ENCODE peak calls at places on chromosome 9, in seven cellular contexts. R is tibial nerve, L is keratinocyte, O is WERI-Rb-1, K is neuronal stem cell, G is heart right ventricle, Z is DND-41. W is an unnamed sample. For H3K27me3, the result is how much of the 10 kb centered on the place peaks cover.

GRCh38 chr9:114071197-114071795 is 6.8 kb downstream of the AMBP start:
- DNase-seq in O (no peak), Z (no peak), L (no peak), K (no peak), G (no peak), R (no peak), W (no peak)

GRCh38 chr9:125953314-125954019 is 206.3 kb downstream of the PBX3 start:
- DNase-seq in G (no peak), K (no peak), Z (no peak), L (no peak), R (no peak), O (no peak), W (no peak)

GRCh38 chr9:33388110-33388994 is 14.0 kb downstream of the AQP7 start:
- DNase-seq in R (no peak), Z (no peak), G (no peak), O (peak), L (no peak), K (no peak), W (no peak)

GRCh38 chr9:127293314-127293713 is 28.7 kb downstream of the GARNL3 start:
- DNase-seq in R (peak), K (no peak), Z (no peak), G (no peak), O (no peak), L (no peak), W (no peak)

GRCh38 chr9:27157736-27158135 is 48.7 kb downstream of the TEK start:
- DNase-seq in G (no peak), L (no peak), K (no peak), O (no peak), Z (no peak), R (no peak), W (no peak)

GRCh38 chr9:100521282-100521681 is 48.3 kb downstream of the TMEFF1 start:
- DNase-seq in Z (no peak), K (no peak), L (no peak), O (no peak), G (no peak), R (no peak), W (no peak)

GRCh38 chr9:78468231-78468630 is 171.3 kb downstream of the PSAT1 start:
- DNase-seq in L (no peak), R (no peak), O (peak), Z (no peak), G (no peak), K (no peak), W (no peak)

GRCh38 chr9:130243015-130243881 is 22.3 kb upstream of the HMCN2 start:
- DNase-seq in G (peak), K (peak), Z (peak), O (peak), R (peak), L (no peak), W (peak)

GRCh38 chr9:121566401-121567141 is 66.9 kb upstream of the GGTA1 start:
- DNase-seq in K (no peak), L (no peak), O (peak), R (no peak), G (peak), Z (no peak), W (no peak)

GRCh38 chr9:121569266-121569648 is 69.6 kb upstream of the GGTA1 start:
- DNase-seq in G (no peak), L (no peak), R (no peak), O (no peak), Z (no peak), K (no peak), W (no peak)

GRCh38 chr9:121568101-121568460 is 68.4 kb upstream of the GGTA1 start:
- DNase-seq in L (no peak), Z (no peak), R (no peak), O (no peak), G (peak), K (no peak), W (no peak)

GRCh38 chr9:121568541-121569265 is 69.1 kb upstream of the GGTA1 start:
- DNase-seq in L (no peak), K (no peak), Z (no peak), G (peak), O (no peak), R (peak), W (no peak)

GRCh38 chr9:121567142-121568100 is 67.8 kb upstream of the GGTA1 start:
- DNase-seq in K (no peak), R (no peak), Z (no peak), L (no peak), G (peak), O (peak), W (no peak)
- H3K4me3 ChIP-seq in K (no peak), R (no peak), Z (no peak), L (no peak), G (peak), O (peak), W (no peak)

GRCh38 chr9:115213777-115214428 is 95.9 kb upstream of the TNC start:
- DNase-seq in L (peak), Z (no peak), O (no peak), K (no peak), R (peak), G (no peak), W (no peak)

GRCh38 chr9:115210699-115211098 is 92.7 kb upstream of the TNC start:
- DNase-seq in Z (no peak), O (no peak), L (no peak), R (no peak), K (no peak), G (no peak), W (no peak)

GRCh38 chr9:115209601-115210306 is 91.8 kb upstream of the TNC start:
- DNase-seq in G (no peak), K (no peak), L (peak), R (no peak), O (no peak), Z (no peak), W (no peak)

GRCh38 chr9:115212832-115213231 is 94.9 kb upstream of the TNC start:
- DNase-seq in G (no peak), Z (no peak), K (no peak), R (no peak), L (no peak), O (no peak), W (no peak)

DNA sequence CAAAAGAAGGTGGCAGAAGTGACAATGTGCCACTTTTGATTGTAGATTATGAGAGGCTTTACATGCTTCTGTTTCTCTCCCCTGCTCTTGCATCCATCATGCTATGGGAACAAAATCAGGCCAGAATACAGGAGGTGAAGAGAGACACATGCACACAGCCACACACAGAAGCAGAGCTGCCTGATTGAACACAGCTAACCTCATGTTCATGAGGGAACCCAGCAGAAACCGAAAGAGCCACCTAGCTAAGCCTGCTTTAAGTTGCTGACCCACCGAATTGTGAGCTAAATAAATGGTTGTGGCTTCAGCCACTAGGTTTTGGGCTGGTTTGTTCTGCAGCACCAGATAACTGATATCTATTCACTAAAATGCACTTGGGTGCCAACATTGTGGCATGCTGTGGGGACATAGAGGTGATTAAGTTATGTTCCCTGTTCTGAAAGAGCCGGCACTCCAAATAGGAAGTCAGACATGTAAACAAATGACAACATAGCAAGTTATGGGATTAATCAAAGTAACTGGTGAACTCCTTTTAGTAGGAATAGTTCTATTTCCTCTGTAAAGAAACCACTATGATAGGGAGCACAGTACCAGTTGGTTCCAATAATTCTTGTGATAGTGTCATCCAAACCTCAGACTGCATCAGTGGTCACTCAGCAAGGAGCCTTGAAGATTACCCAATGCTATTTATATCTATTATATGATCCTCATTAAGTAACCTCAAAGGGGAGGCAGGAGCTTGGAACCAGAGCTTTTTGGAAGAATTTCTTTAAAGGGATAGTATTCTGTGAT is 93.7 kb upstream of the TNC start:
- DNase-seq in R (no peak), L (no peak), G (no peak), O (no peak), K (no peak), Z (no peak), W (no peak)
- H3K27me3 ChIP-seq in R (under half), L (under half), G (under half), O (under half), K (under half), Z (under half), W (under half)

GRCh38 chr9:108052431-108053080 is 563.0 kb upstream of the KLF4 start:
- DNase-seq in O (no peak), G (no peak), R (no peak), Z (no peak), L (no peak), K (peak), W (no peak)

GRCh38 chr9:108056083-108056804 is 566.7 kb upstream of the KLF4 start:
- DNase-seq in K (no peak), L (no peak), R (no peak), O (no peak), Z (no peak), G (no peak), W (no peak)

GRCh38 chr9:108056805-108057386 is 567.3 kb upstream of the KLF4 start:
- DNase-seq in Z (no peak), G (no peak), L (no peak), R (no peak), K (no peak), O (no peak), W (no peak)

GRCh38 chr9:108050894-108051293 is 561.3 kb upstream of the KLF4 start:
- DNase-seq in L (no peak), R (no peak), K (no peak), Z (no peak), O (no peak), G (no peak), W (no peak)

DNA sequence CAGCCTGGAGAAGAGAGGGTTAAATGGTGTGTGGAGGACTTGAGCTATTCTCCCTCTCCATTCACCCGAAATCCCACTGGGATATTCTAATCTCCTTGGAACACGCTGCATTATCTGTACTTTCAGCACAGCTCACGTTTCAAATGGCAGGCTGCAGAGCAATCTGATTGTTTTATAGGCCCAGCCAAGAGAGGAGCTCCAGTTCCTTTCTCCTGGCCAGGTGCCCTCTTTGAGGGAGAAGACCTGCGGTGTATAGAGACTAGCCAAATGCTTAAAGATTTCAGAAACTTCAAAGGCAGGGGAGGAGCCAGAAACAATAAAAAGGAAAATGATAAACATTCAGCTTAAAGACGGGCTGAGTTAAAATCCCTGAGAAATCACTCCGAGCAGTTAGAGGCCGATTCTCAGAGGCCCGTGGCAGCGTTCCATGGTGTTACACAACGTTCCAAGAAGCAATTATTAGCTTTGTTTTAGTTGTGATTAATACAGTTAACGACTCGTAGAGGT is 564.0 kb upstream of the KLF4 start:
- DNase-seq in L (no peak), O (peak), R (peak), G (peak), Z (no peak), K (no peak), W (no peak)
- H3K4me3 ChIP-seq in L (no peak), O (no peak), R (no peak), G (no peak), Z (no peak), K (no peak), W (no peak)

DNA sequence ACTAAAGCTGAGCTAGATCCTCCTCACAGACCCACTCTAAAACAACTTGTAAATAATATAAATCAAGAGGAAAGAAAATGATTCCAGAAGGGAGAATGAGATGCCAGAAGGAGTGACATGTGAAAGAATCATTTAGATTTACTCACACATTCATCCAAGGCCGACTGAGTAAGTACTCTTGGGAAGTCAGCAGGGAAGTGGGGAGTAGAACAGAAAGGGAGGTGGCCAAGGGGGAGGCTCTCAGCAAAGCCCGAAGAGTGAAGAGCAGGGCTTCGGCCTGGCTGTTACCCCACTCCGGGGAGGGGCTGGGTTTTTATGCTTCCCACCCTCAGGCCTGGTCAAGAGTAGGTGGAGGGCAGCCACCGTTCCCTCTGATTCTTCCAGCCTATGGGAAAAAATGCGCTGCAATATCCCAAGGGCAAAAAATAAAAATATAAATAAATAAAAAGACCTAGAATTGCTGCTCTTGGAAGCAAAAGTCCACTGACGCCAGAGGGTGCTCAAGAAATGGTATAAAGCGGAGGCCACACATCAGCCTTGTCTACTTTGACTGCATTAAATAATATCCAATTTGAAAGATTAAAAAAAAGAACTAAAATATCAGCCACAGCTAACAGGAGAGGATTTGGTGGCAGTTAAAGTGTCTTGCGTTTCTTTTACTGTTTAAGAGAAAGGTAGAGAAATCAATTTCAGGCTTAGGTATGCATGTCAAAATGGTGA is 110.2 kb upstream of the COL5A1 start:
- DNase-seq in K (no peak), L (no peak), O (no peak), Z (no peak), R (no peak), G (no peak), W (no peak)
- H3K27me3 ChIP-seq in K (under half), L (under half), O (under half), Z (under half), R (under half), G (under half), W (under half)

GRCh38 chr9:122159925-122160246 is 178 bp downstream of the MORN5 start:
- DNase-seq in K (no peak), R (no peak), G (no peak), O (no peak), Z (no peak), L (no peak), W (no peak)

GRCh38 chr9:122162415-122162814 is 2.7 kb downstream of the MORN5 start:
- DNase-seq in R (no peak), O (no peak), Z (no peak), L (no peak), K (no peak), G (no peak), W (no peak)

GRCh38 chr9:122159026-122159924 is at the start of the genes MORN5 and NDUFA8:
- DNase-seq in G (peak), L (peak), Z (peak), R (peak), O (peak), K (peak), W (peak)

DNA sequence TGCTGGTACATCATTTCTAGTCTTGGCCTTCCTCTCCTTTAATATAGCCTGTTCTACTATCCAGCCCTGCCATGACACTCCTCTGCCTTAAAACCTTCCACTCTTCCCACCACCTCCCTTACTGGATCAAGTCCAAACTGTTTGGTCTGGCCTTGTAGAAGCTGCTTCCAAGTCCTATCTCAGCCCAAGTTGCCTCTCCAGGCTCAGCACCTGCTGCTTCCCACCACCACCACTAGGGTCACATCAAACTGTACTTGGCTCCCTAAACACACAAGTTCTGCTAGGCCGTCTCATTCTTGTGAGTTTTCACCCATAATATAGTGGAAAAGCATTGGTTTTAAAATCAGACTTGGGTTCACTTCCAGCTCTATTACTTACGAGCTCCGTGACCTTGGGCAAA is 1.4 kb downstream of the NDUFA8 start:
- DNase-seq in K (no peak), R (no peak), L (no peak), G (no peak), O (peak), Z (peak), W (peak)
- H3K4me3 ChIP-seq in K (peak), R (no peak), L (peak), G (peak), O (no peak), Z (peak), W (no peak)

GRCh38 chr9:137150485-137151060 is 11.6 kb downstream of the GRIN1 start:
- DNase-seq in O (peak), L (no peak), K (no peak), Z (no peak), R (no peak), G (no peak), W (no peak)

GRCh38 chr9:137156567-137157375 is 13.1 kb downstream of the LRRC26 start:
- DNase-seq in K (peak), O (no peak), R (no peak), L (peak), G (no peak), Z (peak), W (peak)

GRCh38 chr9:137149942-137150484 is 11.1 kb downstream of the GRIN1 start:
- DNase-seq in G (no peak), K (no peak), Z (no peak), O (no peak), R (no peak), L (no peak), W (no peak)

GRCh38 chr9:137149367-137149766 is 10.4 kb downstream of the GRIN1 start:
- DNase-seq in Z (no peak), O (no peak), R (no peak), G (no peak), K (no peak), L (no peak), W (no peak)

GRCh38 chr9:137152844-137153405 is 14.0 kb downstream of the GRIN1 start:
- DNase-seq in G (no peak), R (no peak), K (no peak), Z (no peak), L (no peak), O (no peak), W (no peak)
- H3K27me3 ChIP-seq in G (half or more), R (under half), K (half or more), Z (under half), L (under half), O (under half), W (under half)

W was measured in CD4-positive, alpha-beta memory T cell.